ENCODE peak calls at places on chromosomes 3 and 15, in ten cellular contexts. F, Q, E, T, G, J, Y, D, V and C are unnamed samples.
A peak's percentile ranks its signal among the peaks of the same experiment; 100 is the strongest.

GRCh38 chr15:69497634-69498033 is 45.0 kb downstream of the RPLP1 start:
- DNase-seq in F (no peak), Q (no peak), E (no peak), T (no peak), G (no peak), J (no peak), Y (no peak), D (no peak), V (no peak), C (no peak)

GRCh38 chr15:73897441-73898261 is 24.3 kb downstream of the TBC1D21 start:
- DNase-seq in F (peak; percentile 86), Q (peak; percentile 24), E (no peak), T (no peak), G (no peak), J (peak; percentile 65), Y (peak; percentile 85), D (no peak), V (peak; percentile 80), C (peak; percentile 88)

GRCh38 chr15:95277266-95277665 is 1045.9 kb downstream of the MCTP2 start:
- DNase-seq in F (no peak), Q (no peak), E (no peak), T (no peak), G (no peak), J (no peak), Y (no peak), D (peak; percentile 67), V (no peak), C (no peak)

GRCh38 chr3:32556332-32556731 is 14.3 kb downstream of the DYNC1LI1 start:
- DNase-seq in F (no peak), Q (no peak), E (no peak), T (no peak), G (no peak), J (no peak), Y (no peak), D (no peak), V (no peak), C (no peak)

GRCh38 chr3:66989860-66990696 is 8.0 kb upstream of the KBTBD8 start:
- DNase-seq in F (no peak), Q (no peak), E (no peak), T (no peak), G (no peak), J (no peak), Y (no peak), D (no peak), V (no peak), C (no peak)

GRCh38 chr3:172216843-172217404 is 177.5 kb downstream of the FNDC3B start:
- DNase-seq in F (no peak), Q (no peak), E (no peak), T (no peak), G (no peak), J (no peak), Y (no peak), D (no peak), V (no peak), C (no peak)

GRCh38 chr15:90151989-90152645 is 49.0 kb upstream of the SEMA4B start:
- DNase-seq in F (no peak), Q (peak; percentile 67), E (no peak), T (no peak), G (no peak), J (peak; percentile 48), Y (no peak), D (no peak), V (peak; percentile 89), C (no peak)

GRCh38 chr15:57572463-57572862 is 19.2 kb upstream of the MYZAP start:
- DNase-seq in F (no peak), Q (no peak), E (no peak), T (no peak), G (no peak), J (no peak), Y (no peak), D (no peak), V (no peak), C (no peak)

GRCh38 chr3:77655421-77655820 is 615.5 kb downstream of the ROBO2 start:
- DNase-seq in F (no peak), Q (no peak), E (no peak), T (no peak), G (no peak), J (no peak), Y (no peak), D (no peak), V (no peak), C (no peak)

GRCh38 chr3:154758109-154758868 is 321.8 kb upstream of the MME start:
- DNase-seq in F (no peak), Q (no peak), E (no peak), T (no peak), G (no peak), J (no peak), Y (no peak), D (no peak), V (no peak), C (no peak)

GRCh38 chr3:87127286-87127685 is 99.8 kb upstream of the CHMP2B start:
- DNase-seq in F (no peak), Q (no peak), E (no peak), T (no peak), G (no peak), J (no peak), Y (no peak), D (no peak), V (no peak), C (no peak)

GRCh38 chr15:49290204-49290603 is 120.2 kb downstream of the GALK2 start:
- DNase-seq in F (no peak), Q (no peak), E (no peak), T (no peak), G (no peak), J (no peak), Y (no peak), D (no peak), V (no peak), C (no peak)

GRCh38 chr3:88362428-88362827 is 212.7 kb downstream of the C3orf38 start:
- DNase-seq in F (no peak), Q (no peak), E (no peak), T (no peak), G (no peak), J (no peak), Y (no peak), D (no peak), V (no peak), C (no peak)

GRCh38 chr15:64460206-64460736 is at the start of gene ZNF609:
- DNase-seq in F (peak; percentile 82), Q (peak; percentile 96), E (peak; percentile 90), T (peak; percentile 87), G (peak; percentile 91), J (peak; percentile 94), Y (peak; percentile 94), D (peak; percentile 96), V (peak; percentile 92), C (peak; percentile 68)
- TF ChIP-seq POLR2A in F (peak; percentile 40), Q (peak; percentile 45), E (peak; percentile 46), T (peak; percentile 90), G (peak; percentile 88), J (no peak), Y (peak; percentile 57), D (peak; percentile 38), V (peak; percentile 67), C (peak; percentile 57)

GRCh38 chr3:30641612-30642251 is 35.3 kb downstream of the TGFBR2 start:
- DNase-seq in F (no peak), Q (no peak), E (no peak), T (no peak), G (no peak), J (no peak), Y (no peak), D (no peak), V (no peak), C (no peak)

GRCh38 chr3:30644615-30645014 is 38.2 kb downstream of the TGFBR2 start:
- DNase-seq in F (no peak), Q (peak; percentile 23), E (no peak), T (peak; percentile 73), G (no peak), J (peak; percentile 40), Y (peak; percentile 67), D (peak; percentile 92), V (no peak), C (no peak)

GRCh38 chr3:30645077-30645476 is 38.7 kb downstream of the TGFBR2 start:
- DNase-seq in F (no peak), Q (no peak), E (no peak), T (no peak), G (no peak), J (no peak), Y (no peak), D (no peak), V (no peak), C (no peak)

GRCh38 chr3:30642715-30643361 is 36.4 kb downstream of the TGFBR2 start:
- DNase-seq in F (no peak), Q (no peak), E (no peak), T (no peak), G (no peak), J (no peak), Y (no peak), D (no peak), V (no peak), C (no peak)

DNA sequence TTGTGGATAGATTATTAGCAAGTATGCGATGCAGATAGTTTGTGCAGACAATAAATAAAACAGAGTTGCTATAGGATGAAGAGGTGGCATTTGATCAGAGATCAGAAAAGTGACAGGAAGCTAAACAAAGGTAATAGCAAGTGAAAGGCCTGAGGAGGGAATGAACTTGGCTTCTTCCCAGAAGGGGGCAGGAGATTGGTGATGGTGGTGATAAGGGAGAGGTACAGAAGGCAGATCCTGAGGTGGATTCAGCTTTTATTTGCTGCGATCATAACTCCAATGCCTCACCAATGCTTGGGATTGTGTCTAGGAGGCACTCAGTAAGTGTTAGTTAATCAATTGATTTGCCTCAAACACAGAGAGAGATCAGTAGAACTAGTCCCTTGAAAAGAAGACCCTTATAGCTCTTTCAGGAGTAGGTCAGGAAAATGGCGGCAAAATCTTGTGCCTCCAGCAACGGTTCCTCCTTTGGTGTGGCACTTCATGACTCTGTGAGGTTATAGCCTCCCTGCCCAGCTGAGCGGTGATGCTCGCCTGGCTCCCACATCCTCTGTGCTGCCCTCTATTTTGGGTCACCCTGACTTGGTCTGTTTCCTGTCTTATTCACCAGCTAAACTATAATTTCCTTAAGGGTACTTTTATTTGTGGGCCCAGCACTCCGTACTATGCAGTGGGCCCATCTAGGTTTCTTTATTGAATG is 37.5 kb downstream of the TGFBR2 start:
- DNase-seq in F (no peak), Q (no peak), E (no peak), T (no peak), G (no peak), J (peak; percentile 31), Y (no peak), D (no peak), V (no peak), C (no peak)
- TF ChIP-seq POLR2A in F (no peak), Q (no peak), E (no peak), T (no peak), G (no peak), J (no peak), Y (no peak), D (no peak), V (no peak), C (no peak)

GRCh38 chr3:141345951-141346817 is 22.1 kb upstream of the ZBTB38 start:
- DNase-seq in F (no peak), Q (no peak), E (no peak), T (no peak), G (no peak), J (no peak), Y (no peak), D (no peak), V (no peak), C (no peak)
- TF ChIP-seq POLR2A in F (no peak), Q (no peak), E (no peak), T (no peak), G (no peak), J (no peak), Y (no peak), D (no peak), V (no peak), C (no peak)

GRCh38 chr15:41972341-41973237 is at the start of gene EHD4:
- DNase-seq in F (peak; percentile 89), Q (peak; percentile 98), E (peak; percentile 98), T (peak; percentile 91), G (peak; percentile 97), J (peak; percentile 99), Y (peak; percentile 99), D (peak; percentile 99), V (peak; percentile 99), C (peak; percentile 93)
- TF ChIP-seq POLR2A in F (peak; percentile 93), Q (peak; percentile 91), E (peak; percentile 87), T (peak; percentile 51), G (peak; percentile 84), J (peak; percentile 82), Y (peak; percentile 92), D (peak; percentile 27), V (peak; percentile 96), C (peak; percentile 80)